ENCODE peak calls at places on chromosomes 13 and 19, in six cellular contexts. One of them, this sample, is unnamed. For H3K9me3, the result is how much of the 10 kb centered on the place peaks cover.

GRCh38 chr19:58002384-58003152 is at the start of gene ZNF606:
- DNase-seq in Peyer's patch: peak
- DNase-seq in A549: peak
- DNase-seq in BE2C: peak
- DNase-seq in psoas muscle: peak
- DNase-seq in body of pancreas: peak
- DNase-seq in this sample: peak

GRCh38 chr13:33394294-33394932 is 108.9 kb upstream of the STARD13 start:
- DNase-seq in body of pancreas: no peak
- DNase-seq in psoas muscle: no peak
- DNase-seq in Peyer's patch: no peak
- DNase-seq in BE2C: no peak
- DNase-seq in A549: no peak
- DNase-seq in this sample: no peak

GRCh38 chr13:111957913-111958450 is 109.0 kb upstream of the SOX1 start:
- DNase-seq in A549: no peak
- DNase-seq in body of pancreas: no peak
- DNase-seq in Peyer's patch: no peak
- DNase-seq in psoas muscle: no peak
- DNase-seq in BE2C: no peak
- DNase-seq in this sample: no peak

GRCh38 chr19:5395996-5396939 is 55.7 kb upstream of the PTPRS start:
- DNase-seq in BE2C: no peak
- DNase-seq in psoas muscle: no peak
- DNase-seq in A549: no peak
- DNase-seq in Peyer's patch: no peak
- DNase-seq in body of pancreas: no peak
- DNase-seq in this sample: no peak

GRCh38 chr13:21043898-21044297 is 17.5 kb downstream of the LATS2 start:
- DNase-seq in BE2C: no peak
- DNase-seq in body of pancreas: no peak
- DNase-seq in A549: no peak
- DNase-seq in Peyer's patch: no peak
- DNase-seq in psoas muscle: no peak
- DNase-seq in this sample: no peak

GRCh38 chr13:74040200-74040599 is 94.0 kb downstream of the KLF12 start:
- DNase-seq in psoas muscle: peak
- DNase-seq in A549: peak
- DNase-seq in BE2C: peak
- DNase-seq in body of pancreas: peak
- DNase-seq in Peyer's patch: peak
- DNase-seq in this sample: no peak

GRCh38 chr19:38044267-38045111 is 137.5 kb downstream of the SIPA1L3 start:
- DNase-seq in body of pancreas: no peak
- DNase-seq in A549: peak
- DNase-seq in Peyer's patch: no peak
- DNase-seq in BE2C: no peak
- DNase-seq in psoas muscle: no peak
- DNase-seq in this sample: no peak

GRCh38 chr13:23385931-23386330 is 47.6 kb downstream of the SACS start:
- DNase-seq in psoas muscle: no peak
- DNase-seq in Peyer's patch: no peak
- DNase-seq in BE2C: no peak
- DNase-seq in body of pancreas: no peak
- DNase-seq in A549: no peak
- DNase-seq in this sample: no peak

GRCh38 chr13:25300861-25301346 is 521 bp upstream of the NUP58 start:
- DNase-seq in Peyer's patch: no peak
- DNase-seq in BE2C: no peak
- DNase-seq in A549: no peak
- DNase-seq in psoas muscle: peak
- DNase-seq in body of pancreas: no peak
- DNase-seq in this sample: no peak

GRCh38 chr19:39401549-39402416 is 4.9 kb upstream of the ZFP36 start:
- DNase-seq in body of pancreas: peak
- DNase-seq in Peyer's patch: peak
- DNase-seq in psoas muscle: peak
- DNase-seq in BE2C: peak
- DNase-seq in A549: peak
- DNase-seq in this sample: peak

GRCh38 chr13:62137629-62138405 is 722.2 kb upstream of the PCDH20 start:
- DNase-seq in Peyer's patch: no peak
- DNase-seq in psoas muscle: no peak
- DNase-seq in A549: no peak
- DNase-seq in body of pancreas: no peak
- DNase-seq in BE2C: no peak
- DNase-seq in this sample: no peak

GRCh38 chr19:27925202-27925601 is 1287.7 kb downstream of the UQCRFS1 start:
- DNase-seq in BE2C: no peak
- DNase-seq in Peyer's patch: no peak
- DNase-seq in psoas muscle: no peak
- DNase-seq in A549: no peak
- DNase-seq in body of pancreas: no peak
- DNase-seq in this sample: no peak

GRCh38 chr19:49256691-49257090 is 68.3 kb downstream of the SLC6A16 start:
- DNase-seq in BE2C: no peak
- DNase-seq in psoas muscle: no peak
- DNase-seq in Peyer's patch: no peak
- DNase-seq in body of pancreas: no peak
- DNase-seq in A549: no peak
- DNase-seq in this sample: no peak

GRCh38 chr19:51687791-51688664 is 5.1 kb upstream of the SPACA6 start:
- DNase-seq in Peyer's patch: no peak
- DNase-seq in BE2C: peak
- DNase-seq in A549: peak
- DNase-seq in body of pancreas: peak
- DNase-seq in psoas muscle: peak
- DNase-seq in this sample: no peak

GRCh38 chr13:95288899-95289500 is 12.3 kb downstream of the ABCC4 start:
- DNase-seq in Peyer's patch: no peak
- DNase-seq in psoas muscle: no peak
- DNase-seq in body of pancreas: no peak
- DNase-seq in A549: no peak
- DNase-seq in BE2C: no peak
- DNase-seq in this sample: no peak

GRCh38 chr19:21098291-21098690 is 16.3 kb downstream of the ZNF714 start:
- DNase-seq in body of pancreas: no peak
- DNase-seq in BE2C: no peak
- DNase-seq in A549: no peak
- DNase-seq in psoas muscle: no peak
- DNase-seq in Peyer's patch: no peak
- DNase-seq in this sample: no peak

GRCh38 chr19:49147923-49148682 is 7.1 kb downstream of the HRC start:
- DNase-seq in body of pancreas: peak
- DNase-seq in BE2C: no peak
- DNase-seq in psoas muscle: no peak
- DNase-seq in A549: no peak
- DNase-seq in Peyer's patch: no peak
- DNase-seq in this sample: no peak

GRCh38 chr13:46389985-46390384 is 2.9 kb upstream of the RUBCNL start:
- DNase-seq in BE2C: no peak
- DNase-seq in body of pancreas: peak
- DNase-seq in A549: no peak
- DNase-seq in Peyer's patch: peak
- DNase-seq in psoas muscle: peak
- DNase-seq in this sample: no peak

GRCh38 chr13:43258771-43259170 is 235.4 kb downstream of the DNAJC15 start:
- DNase-seq in body of pancreas: no peak
- DNase-seq in A549: no peak
- DNase-seq in psoas muscle: no peak
- DNase-seq in Peyer's patch: no peak
- DNase-seq in BE2C: no peak
- DNase-seq in this sample: no peak

GRCh38 chr13:80556291-80556690 is 215.4 kb upstream of the SPRY2 start:
- DNase-seq in body of pancreas: no peak
- DNase-seq in psoas muscle: no peak
- DNase-seq in Peyer's patch: no peak
- DNase-seq in BE2C: no peak
- DNase-seq in A549: no peak
- DNase-seq in this sample: no peak

GRCh38 chr19:10976200-10976892 is 15.5 kb downstream of the SMARCA4 start:
- DNase-seq in A549: no peak
- DNase-seq in Peyer's patch: no peak
- DNase-seq in psoas muscle: no peak
- DNase-seq in body of pancreas: no peak
- DNase-seq in BE2C: no peak
- DNase-seq in this sample: no peak

GRCh38 chr13:20428666-20429644 is 96.7 kb downstream of the CRYL1 start:
- DNase-seq in A549: no peak
- DNase-seq in body of pancreas: no peak
- DNase-seq in psoas muscle: no peak
- DNase-seq in BE2C: no peak
- DNase-seq in Peyer's patch: no peak
- DNase-seq in this sample: no peak

GRCh38 chr13:26528527-26528926 is 29.0 kb upstream of the WASF3 start:
- DNase-seq in psoas muscle: no peak
- DNase-seq in BE2C: no peak
- DNase-seq in Peyer's patch: no peak
- DNase-seq in body of pancreas: no peak
- DNase-seq in A549: no peak
- DNase-seq in this sample: no peak

GRCh38 chr13:31790992-31791391 is 51.7 kb downstream of the RXFP2 start:
- DNase-seq in A549: no peak
- DNase-seq in Peyer's patch: no peak
- DNase-seq in psoas muscle: no peak
- DNase-seq in BE2C: no peak
- DNase-seq in body of pancreas: no peak
- DNase-seq in this sample: no peak

GRCh38 chr13:113808058-113808834 is 49.2 kb downstream of the TMEM255B start:
- DNase-seq in Peyer's patch: no peak
- DNase-seq in body of pancreas: no peak
- DNase-seq in BE2C: no peak
- DNase-seq in psoas muscle: no peak
- DNase-seq in A549: no peak
- DNase-seq in this sample: no peak

GRCh38 chr19:19463348-19464117 is 51.8 kb downstream of the TSSK6 start:
- DNase-seq in A549: no peak
- DNase-seq in Peyer's patch: no peak
- DNase-seq in body of pancreas: peak
- DNase-seq in psoas muscle: peak
- DNase-seq in BE2C: no peak
- DNase-seq in this sample: no peak
- H3K9me3 ChIP-seq in A549: under half
- H3K9me3 ChIP-seq in Peyer's patch: under half
- H3K9me3 ChIP-seq in body of pancreas: under half
- H3K9me3 ChIP-seq in psoas muscle: under half
- H3K9me3 ChIP-seq in BE2C: under half
- H3K9me3 ChIP-seq in this sample: under half

DNA sequence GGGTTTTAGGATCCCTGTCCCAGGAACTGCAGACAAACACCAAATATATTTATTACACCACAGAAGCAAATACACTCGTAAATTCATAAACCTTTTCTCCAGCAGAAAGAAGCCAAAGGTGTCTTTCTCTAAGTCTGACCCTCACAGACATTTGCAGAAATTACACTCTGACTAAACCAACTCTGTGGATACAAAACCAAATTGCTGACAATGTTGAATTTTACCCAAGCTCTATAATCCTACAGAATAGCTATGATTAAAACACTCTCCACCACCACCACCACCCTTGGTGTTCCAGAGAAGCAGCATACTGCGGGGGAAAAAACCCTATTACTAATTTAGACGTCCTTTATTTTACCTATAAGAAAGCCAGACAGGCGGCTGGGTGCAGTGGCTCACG is 5.2 kb downstream of the ZNF564 start:
- DNase-seq in psoas muscle: no peak
- DNase-seq in BE2C: no peak
- DNase-seq in body of pancreas: no peak
- DNase-seq in A549: no peak
- DNase-seq in Peyer's patch: no peak
- DNase-seq in this sample: no peak
- H3K9me3 ChIP-seq in psoas muscle: under half
- H3K9me3 ChIP-seq in BE2C: under half
- H3K9me3 ChIP-seq in body of pancreas: under half
- H3K9me3 ChIP-seq in A549: half or more
- H3K9me3 ChIP-seq in Peyer's patch: under half
- H3K9me3 ChIP-seq in this sample: under half

DNA sequence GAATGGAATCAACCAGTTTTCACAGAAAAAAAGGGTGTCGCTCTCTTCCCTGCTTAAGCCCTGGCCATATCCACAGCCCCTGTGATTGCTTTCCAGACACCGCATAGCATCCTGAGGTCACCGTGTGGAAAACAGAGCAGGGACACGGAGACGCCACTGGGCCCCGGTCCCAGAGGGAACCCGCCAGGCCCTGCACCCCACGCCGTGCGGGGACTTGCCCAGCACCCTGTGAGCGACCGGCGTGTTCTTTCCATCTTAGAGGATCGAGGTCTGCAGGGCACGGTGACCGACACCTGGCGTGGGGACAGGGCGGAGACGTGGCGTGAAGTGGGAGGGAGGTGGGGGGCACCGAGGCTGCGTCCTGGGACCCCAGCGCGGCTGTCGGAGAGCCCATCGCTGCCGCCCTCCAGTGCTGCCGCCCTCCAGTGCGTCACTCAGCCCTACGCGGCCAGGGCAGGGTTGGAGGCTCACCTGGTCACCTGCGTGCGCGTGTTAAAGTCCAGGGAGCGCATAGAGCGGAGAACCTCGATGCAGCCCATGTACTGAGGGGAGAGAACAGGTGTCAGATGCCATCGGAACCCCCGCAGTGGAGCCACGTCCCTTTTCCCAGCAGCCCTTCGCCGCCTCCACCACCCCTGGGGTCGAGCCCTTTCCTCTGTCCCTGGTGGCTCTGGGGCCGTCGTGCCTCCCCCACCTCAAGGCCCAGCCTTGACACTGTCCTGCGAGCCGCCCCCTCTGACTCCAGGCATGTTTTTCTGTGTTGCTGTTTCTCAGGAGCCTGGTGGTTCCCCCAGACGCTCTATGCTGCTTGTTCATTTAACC is 20.2 kb downstream of the SHC2 start:
- DNase-seq in psoas muscle: peak
- DNase-seq in BE2C: no peak
- DNase-seq in body of pancreas: no peak
- DNase-seq in A549: no peak
- DNase-seq in Peyer's patch: no peak
- DNase-seq in this sample: no peak
- H3K9me3 ChIP-seq in psoas muscle: under half
- H3K9me3 ChIP-seq in BE2C: under half
- H3K9me3 ChIP-seq in body of pancreas: under half
- H3K9me3 ChIP-seq in A549: under half
- H3K9me3 ChIP-seq in Peyer's patch: under half
- H3K9me3 ChIP-seq in this sample: under half

GRCh38 chr13:52845334-52845761 is 3.1 kb downstream of the PCDH8 start:
- DNase-seq in body of pancreas: no peak
- DNase-seq in A549: no peak
- DNase-seq in BE2C: no peak
- DNase-seq in Peyer's patch: no peak
- DNase-seq in psoas muscle: no peak
- DNase-seq in this sample: no peak

GRCh38 chr13:52847682-52848432 is 583 bp downstream of the PCDH8 start:
- DNase-seq in body of pancreas: no peak
- DNase-seq in Peyer's patch: no peak
- DNase-seq in A549: no peak
- DNase-seq in psoas muscle: no peak
- DNase-seq in BE2C: no peak
- DNase-seq in this sample: no peak

GRCh38 chr13:52847322-52847681 is 1.1 kb downstream of the PCDH8 start:
- DNase-seq in psoas muscle: no peak
- DNase-seq in BE2C: no peak
- DNase-seq in body of pancreas: no peak
- DNase-seq in A549: no peak
- DNase-seq in Peyer's patch: no peak
- DNase-seq in this sample: no peak

GRCh38 chr13:52845766-52846566 is 2.5 kb downstream of the PCDH8 start:
- DNase-seq in body of pancreas: peak
- DNase-seq in Peyer's patch: no peak
- DNase-seq in BE2C: peak
- DNase-seq in A549: no peak
- DNase-seq in psoas muscle: peak
- DNase-seq in this sample: no peak

GRCh38 chr13:52846567-52847321 is 1.7 kb downstream of the PCDH8 start:
- DNase-seq in Peyer's patch: no peak
- DNase-seq in BE2C: no peak
- DNase-seq in body of pancreas: peak
- DNase-seq in A549: no peak
- DNase-seq in psoas muscle: peak
- DNase-seq in this sample: no peak
- H3K9me3 ChIP-seq in Peyer's patch: under half
- H3K9me3 ChIP-seq in BE2C: under half
- H3K9me3 ChIP-seq in body of pancreas: under half
- H3K9me3 ChIP-seq in A549: under half
- H3K9me3 ChIP-seq in psoas muscle: under half
- H3K9me3 ChIP-seq in this sample: under half

This sample was measured in effector memory CD4-positive, alpha-beta T cell.